ENCODE peak calls at places on chromosomes 7 and 10, in ten cellular contexts. Z, E, D, W, L, A, Y, N, G and O are unnamed samples.
A peak's percentile ranks its signal among the peaks of the same experiment; 100 is the strongest.

GRCh38 chr10:110260746-110261477 is 43.8 kb downstream of the SMNDC1 start:
- DNase-seq in Z (peak; percentile 25), E (no peak), L (no peak), Y (no peak), N (no peak), G (no peak), W (peak; percentile 7), A (no peak), D (no peak), O (no peak)

GRCh38 chr10:28973309-28973972 is 296.1 kb downstream of the BAMBI start:
- DNase-seq in L (no peak), Y (no peak), G (no peak), E (no peak), A (no peak), N (no peak), D (no peak), W (no peak), Z (no peak), O (no peak)

GRCh38 chr7:44257618-44258422 is 57.0 kb downstream of the YKT6 start:
- DNase-seq in W (peak; percentile 82), N (peak; percentile 91), E (peak; percentile 80), Y (no peak), A (no peak), L (no peak), G (no peak), Z (peak; percentile 92), D (no peak), O (peak; percentile 49)

GRCh38 chr7:126698446-126698845 is 554.3 kb downstream of the GRM8 start:
- DNase-seq in D (no peak), E (no peak), G (no peak), A (no peak), L (no peak), N (no peak), W (no peak), Z (no peak), Y (no peak), O (no peak)

GRCh38 chr7:143373255-143373794 is 7.8 kb upstream of the ZYX start:
- DNase-seq in D (no peak), Z (no peak), G (no peak), W (no peak), L (no peak), E (no peak), N (no peak), A (no peak), Y (no peak), O (no peak)

GRCh38 chr10:104197364-104197763 is 34.8 kb downstream of the CFAP43 start:
- DNase-seq in D (peak; percentile 71), W (no peak), A (peak; percentile 5), G (no peak), N (no peak), Y (peak; percentile 9), L (no peak), Z (peak; percentile 3), E (no peak), O (no peak)

GRCh38 chr7:128707752-128708151 is 31.4 kb upstream of the CALU start:
- DNase-seq in A (no peak), E (no peak), D (no peak), G (no peak), L (no peak), Y (no peak), Z (no peak), N (no peak), W (no peak), O (no peak)

GRCh38 chr10:6228010-6228511 is 25.3 kb downstream of the PFKFB3 start:
- DNase-seq in G (no peak), D (no peak), A (no peak), L (no peak), N (no peak), E (no peak), W (no peak), Z (peak; percentile 69), Y (no peak), O (peak; percentile 23)

GRCh38 chr7:43754596-43754995 is 3.9 kb upstream of the BLVRA start:
- DNase-seq in W (no peak), E (no peak), Z (no peak), N (no peak), D (no peak), Y (no peak), A (no peak), L (no peak), G (no peak), O (no peak)